ENCODE peak calls at places on chromosomes 1 and 21, in five cellular contexts. One of them, this sample, is unnamed. For H3K4me1 and H3K36me3, the result is how much of the 10 kb centered on the place peaks cover.

GRCh38 chr1:238111081-238111480 is 220.4 kb upstream of the ZP4 start:
- DNase-seq in mammary epithelial cell: no peak
- DNase-seq in PC-9: no peak
- DNase-seq in CD8-positive, alpha-beta memory T cell: no peak
- DNase-seq in IMR-90: no peak
- DNase-seq in this sample: no peak

GRCh38 chr1:163201906-163202305 is 810 bp downstream of the RGS5 start:
- DNase-seq in mammary epithelial cell: no peak
- DNase-seq in PC-9: no peak
- DNase-seq in CD8-positive, alpha-beta memory T cell: no peak
- DNase-seq in IMR-90: no peak
- DNase-seq in this sample: no peak

GRCh38 chr1:156499703-156500577 is 635 bp downstream of the MEF2D start:
- DNase-seq in mammary epithelial cell: no peak
- DNase-seq in PC-9: no peak
- DNase-seq in CD8-positive, alpha-beta memory T cell: peak
- DNase-seq in IMR-90: peak
- DNase-seq in this sample: peak

GRCh38 chr1:52603680-52604501 is 1.7 kb downstream of the GPX7 start:
- DNase-seq in mammary epithelial cell: peak
- DNase-seq in PC-9: peak
- DNase-seq in CD8-positive, alpha-beta memory T cell: no peak
- DNase-seq in IMR-90: peak
- DNase-seq in this sample: no peak

GRCh38 chr1:41862411-41863221 is 56.1 kb downstream of the HIVEP3 start:
- DNase-seq in mammary epithelial cell: peak
- DNase-seq in PC-9: peak
- DNase-seq in CD8-positive, alpha-beta memory T cell: no peak
- DNase-seq in IMR-90: peak
- DNase-seq in this sample: no peak

GRCh38 chr1:65510961-65511360 is 90.5 kb downstream of the LEPR start:
- DNase-seq in mammary epithelial cell: no peak
- DNase-seq in PC-9: no peak
- DNase-seq in CD8-positive, alpha-beta memory T cell: no peak
- DNase-seq in IMR-90: no peak
- DNase-seq in this sample: no peak

GRCh38 chr1:175840787-175841186 is 97.4 kb upstream of the TNR start:
- DNase-seq in mammary epithelial cell: no peak
- DNase-seq in PC-9: no peak
- DNase-seq in CD8-positive, alpha-beta memory T cell: no peak
- DNase-seq in IMR-90: no peak
- DNase-seq in this sample: no peak

GRCh38 chr1:29249170-29249691 is 12.9 kb downstream of the PTPRU start:
- DNase-seq in mammary epithelial cell: peak
- DNase-seq in PC-9: no peak
- DNase-seq in CD8-positive, alpha-beta memory T cell: no peak
- DNase-seq in IMR-90: peak
- DNase-seq in this sample: no peak

GRCh38 chr1:98055457-98055856 is 134.6 kb upstream of the DPYD start:
- DNase-seq in mammary epithelial cell: no peak
- DNase-seq in PC-9: no peak
- DNase-seq in CD8-positive, alpha-beta memory T cell: no peak
- DNase-seq in IMR-90: no peak
- DNase-seq in this sample: no peak

GRCh38 chr1:18265641-18266040 is 158.0 kb downstream of the IGSF21 start:
- DNase-seq in mammary epithelial cell: no peak
- DNase-seq in PC-9: no peak
- DNase-seq in CD8-positive, alpha-beta memory T cell: no peak
- DNase-seq in IMR-90: no peak
- DNase-seq in this sample: no peak

GRCh38 chr1:1199961-1200875 is 6.2 kb downstream of the TNFRSF18 start:
- DNase-seq in mammary epithelial cell: no peak
- DNase-seq in PC-9: no peak
- DNase-seq in CD8-positive, alpha-beta memory T cell: no peak
- DNase-seq in IMR-90: no peak
- DNase-seq in this sample: no peak

GRCh38 chr1:72705921-72706320 is 423.6 kb upstream of the NEGR1 start:
- DNase-seq in mammary epithelial cell: no peak
- DNase-seq in PC-9: no peak
- DNase-seq in CD8-positive, alpha-beta memory T cell: no peak
- DNase-seq in IMR-90: no peak
- DNase-seq in this sample: no peak

GRCh38 chr1:247146671-247147070 is 25.1 kb downstream of the ZNF124 start:
- DNase-seq in mammary epithelial cell: no peak
- DNase-seq in PC-9: no peak
- DNase-seq in CD8-positive, alpha-beta memory T cell: no peak
- DNase-seq in IMR-90: no peak
- DNase-seq in this sample: no peak

GRCh38 chr1:60281360-60281932 is 207.9 kb upstream of the C1orf87 start:
- DNase-seq in mammary epithelial cell: peak
- DNase-seq in PC-9: peak
- DNase-seq in CD8-positive, alpha-beta memory T cell: no peak
- DNase-seq in IMR-90: peak
- DNase-seq in this sample: peak

GRCh38 chr1:202540448-202540847 is 169.8 kb downstream of the SYT2 start:
- DNase-seq in mammary epithelial cell: no peak
- DNase-seq in PC-9: no peak
- DNase-seq in CD8-positive, alpha-beta memory T cell: no peak
- DNase-seq in IMR-90: no peak
- DNase-seq in this sample: no peak

GRCh38 chr1:54358503-54359168 is 47.6 kb downstream of the SSBP3 start:
- DNase-seq in mammary epithelial cell: no peak
- DNase-seq in PC-9: no peak
- DNase-seq in CD8-positive, alpha-beta memory T cell: no peak
- DNase-seq in IMR-90: no peak
- DNase-seq in this sample: no peak

GRCh38 chr1:147618077-147618569 is 52.2 kb downstream of the ACP6 start:
- DNase-seq in mammary epithelial cell: no peak
- DNase-seq in PC-9: no peak
- DNase-seq in CD8-positive, alpha-beta memory T cell: peak
- DNase-seq in IMR-90: peak
- DNase-seq in this sample: no peak

GRCh38 chr1:161266096-161266679 is 7.6 kb downstream of the PCP4L1 start:
- DNase-seq in mammary epithelial cell: no peak
- DNase-seq in PC-9: no peak
- DNase-seq in CD8-positive, alpha-beta memory T cell: no peak
- DNase-seq in IMR-90: no peak
- DNase-seq in this sample: no peak

GRCh38 chr1:91011726-91012125 is 10.1 kb downstream of the ZNF644 start:
- DNase-seq in mammary epithelial cell: peak
- DNase-seq in PC-9: peak
- DNase-seq in CD8-positive, alpha-beta memory T cell: no peak
- DNase-seq in IMR-90: peak
- DNase-seq in this sample: no peak

GRCh38 chr21:41664881-41665765 is 101.7 kb downstream of the RIPK4 start:
- DNase-seq in mammary epithelial cell: no peak
- DNase-seq in PC-9: peak
- DNase-seq in CD8-positive, alpha-beta memory T cell: no peak
- DNase-seq in IMR-90: peak
- DNase-seq in this sample: no peak
- H3K4me1 ChIP-seq in mammary epithelial cell: under half
- H3K4me1 ChIP-seq in PC-9: under half
- H3K4me1 ChIP-seq in CD8-positive, alpha-beta memory T cell: under half
- H3K4me1 ChIP-seq in IMR-90: under half
- H3K4me1 ChIP-seq in this sample: under half

GRCh38 chr21:45405271-45405818 is 380 bp downstream of the COL18A1 start:
- DNase-seq in mammary epithelial cell: no peak
- DNase-seq in PC-9: no peak
- DNase-seq in CD8-positive, alpha-beta memory T cell: no peak
- DNase-seq in IMR-90: peak
- DNase-seq in this sample: peak
- H3K27ac ChIP-seq in mammary epithelial cell: no peak
- H3K27ac ChIP-seq in PC-9: no peak
- H3K27ac ChIP-seq in CD8-positive, alpha-beta memory T cell: no peak
- H3K27ac ChIP-seq in IMR-90: peak
- H3K27ac ChIP-seq in this sample: peak

GRCh38 chr1:21841852-21842466 is 29.9 kb downstream of the LDLRAD2 start:
- DNase-seq in mammary epithelial cell: no peak
- DNase-seq in PC-9: no peak
- DNase-seq in CD8-positive, alpha-beta memory T cell: no peak
- DNase-seq in IMR-90: no peak
- DNase-seq in this sample: no peak

GRCh38 chr1:21842606-21843162 is 30.6 kb downstream of the LDLRAD2 start:
- DNase-seq in mammary epithelial cell: no peak
- DNase-seq in PC-9: no peak
- DNase-seq in CD8-positive, alpha-beta memory T cell: no peak
- DNase-seq in IMR-90: no peak
- DNase-seq in this sample: no peak

GRCh38 chr1:21843208-21843607 is 31.1 kb downstream of the LDLRAD2 start:
- DNase-seq in mammary epithelial cell: no peak
- DNase-seq in PC-9: no peak
- DNase-seq in CD8-positive, alpha-beta memory T cell: no peak
- DNase-seq in IMR-90: no peak
- DNase-seq in this sample: no peak

GRCh38 chr1:21839337-21840037 is 27.4 kb downstream of the LDLRAD2 start:
- DNase-seq in mammary epithelial cell: no peak
- DNase-seq in PC-9: no peak
- DNase-seq in CD8-positive, alpha-beta memory T cell: no peak
- DNase-seq in IMR-90: no peak
- DNase-seq in this sample: no peak

DNA sequence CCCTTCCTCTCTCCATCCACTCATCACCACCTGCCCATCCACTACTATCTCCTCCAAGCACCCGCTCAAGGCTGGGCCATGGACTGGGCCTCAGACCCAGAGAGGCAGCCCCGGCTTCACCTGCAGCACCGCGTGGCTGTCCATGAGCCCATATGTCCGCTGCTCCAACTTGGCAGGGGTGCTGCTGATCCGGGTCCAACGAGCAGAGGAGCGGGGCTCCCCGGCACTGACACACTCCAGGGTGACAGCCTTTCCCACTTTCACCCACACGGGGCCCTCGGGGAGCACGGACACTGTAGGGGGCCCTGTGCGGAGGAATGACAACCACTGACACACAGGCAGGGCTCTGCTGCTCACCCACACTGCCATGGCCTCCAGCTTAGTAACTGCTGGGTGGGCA is 28.9 kb downstream of the LDLRAD2 start:
- DNase-seq in mammary epithelial cell: no peak
- DNase-seq in PC-9: no peak
- DNase-seq in CD8-positive, alpha-beta memory T cell: no peak
- DNase-seq in IMR-90: no peak
- DNase-seq in this sample: no peak
- H3K36me3 ChIP-seq in mammary epithelial cell: under half
- H3K36me3 ChIP-seq in PC-9: under half
- H3K36me3 ChIP-seq in CD8-positive, alpha-beta memory T cell: under half
- H3K36me3 ChIP-seq in IMR-90: half or more
- H3K36me3 ChIP-seq in this sample: half or more

GRCh38 chr1:12174789-12175455 is 8.1 kb downstream of the TNFRSF1B start:
- DNase-seq in mammary epithelial cell: no peak
- DNase-seq in PC-9: no peak
- DNase-seq in CD8-positive, alpha-beta memory T cell: no peak
- DNase-seq in IMR-90: no peak
- DNase-seq in this sample: peak
- H3K4me1 ChIP-seq in mammary epithelial cell: under half
- H3K4me1 ChIP-seq in PC-9: under half
- H3K4me1 ChIP-seq in CD8-positive, alpha-beta memory T cell: half or more
- H3K4me1 ChIP-seq in IMR-90: under half
- H3K4me1 ChIP-seq in this sample: under half

GRCh38 chr1:2271841-2272655 is 43.9 kb downstream of the SKI start:
- DNase-seq in mammary epithelial cell: no peak
- DNase-seq in PC-9: no peak
- DNase-seq in CD8-positive, alpha-beta memory T cell: no peak
- DNase-seq in IMR-90: no peak
- DNase-seq in this sample: no peak

GRCh38 chr1:2271134-2271785 is 43.1 kb downstream of the SKI start:
- DNase-seq in mammary epithelial cell: no peak
- DNase-seq in PC-9: no peak
- DNase-seq in CD8-positive, alpha-beta memory T cell: no peak
- DNase-seq in IMR-90: no peak
- DNase-seq in this sample: no peak

GRCh38 chr1:2273401-2274090 is 45.4 kb downstream of the SKI start:
- DNase-seq in mammary epithelial cell: no peak
- DNase-seq in PC-9: no peak
- DNase-seq in CD8-positive, alpha-beta memory T cell: no peak
- DNase-seq in IMR-90: no peak
- DNase-seq in this sample: no peak

GRCh38 chr1:2274231-2274967 is 46.3 kb downstream of the SKI start:
- DNase-seq in mammary epithelial cell: no peak
- DNase-seq in PC-9: no peak
- DNase-seq in CD8-positive, alpha-beta memory T cell: no peak
- DNase-seq in IMR-90: no peak
- DNase-seq in this sample: no peak

DNA sequence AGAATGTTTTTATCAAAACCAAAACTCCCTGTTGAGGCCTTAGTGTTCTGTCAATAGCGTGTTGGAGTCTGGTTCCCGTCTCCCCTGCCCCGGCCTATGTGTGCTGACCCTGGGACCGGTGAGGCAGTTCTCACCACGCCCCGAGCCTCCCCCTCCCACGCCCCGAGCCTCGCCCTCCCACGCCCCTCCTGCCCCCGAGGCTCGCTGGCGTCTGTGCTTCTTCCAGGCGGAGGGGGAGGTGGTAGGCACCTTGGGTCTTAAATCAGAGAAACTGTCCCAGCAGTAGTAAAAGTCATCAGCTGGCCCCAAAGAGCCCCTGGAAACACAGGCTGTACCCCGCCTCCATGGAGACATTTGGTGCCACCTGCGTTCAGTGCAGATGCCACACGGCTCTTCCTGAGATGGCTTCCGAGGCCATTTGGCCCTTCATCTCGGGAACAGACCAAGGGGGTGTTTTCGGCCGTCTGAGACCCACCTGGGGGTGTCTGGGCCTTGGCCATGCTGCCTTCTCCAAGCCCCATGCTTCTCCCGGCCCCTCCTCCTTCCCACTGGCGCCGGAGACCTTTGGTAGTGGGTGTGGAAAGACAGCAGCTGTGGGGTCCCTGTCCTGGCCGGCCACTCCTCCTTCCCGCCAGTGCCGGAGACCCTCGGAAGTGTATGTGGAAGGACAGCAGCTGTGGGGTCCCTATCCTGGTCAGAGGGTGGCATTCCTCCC is 44.7 kb downstream of the SKI start:
- DNase-seq in mammary epithelial cell: no peak
- DNase-seq in PC-9: no peak
- DNase-seq in CD8-positive, alpha-beta memory T cell: no peak
- DNase-seq in IMR-90: no peak
- DNase-seq in this sample: no peak
- H3K27ac ChIP-seq in mammary epithelial cell: no peak
- H3K27ac ChIP-seq in PC-9: no peak
- H3K27ac ChIP-seq in CD8-positive, alpha-beta memory T cell: no peak
- H3K27ac ChIP-seq in IMR-90: no peak
- H3K27ac ChIP-seq in this sample: peak

GRCh38 chr21:37478821-37479220 is 112.2 kb downstream of the DYRK1A start:
- DNase-seq in mammary epithelial cell: no peak
- DNase-seq in PC-9: no peak
- DNase-seq in CD8-positive, alpha-beta memory T cell: no peak
- DNase-seq in IMR-90: no peak
- DNase-seq in this sample: no peak
- H3K36me3 ChIP-seq in mammary epithelial cell: under half
- H3K36me3 ChIP-seq in PC-9: under half
- H3K36me3 ChIP-seq in CD8-positive, alpha-beta memory T cell: under half
- H3K36me3 ChIP-seq in IMR-90: under half
- H3K36me3 ChIP-seq in this sample: under half

This sample was measured in sigmoid colon.